ENCODE peak calls at places on chromosomes 7 and 10, in seven cellular contexts. L is central memory CD4-positive, alpha-beta T cell; S is left colon; O is KBM-7; P is effector CD4-positive, alpha-beta T cell; D is activated effector memory CD4-positive, alpha-beta T cell treated with anti-CD3 and anti-CD28 coated beads, Interleukin-2, amount 50 U/mL, for 16 hours; U is activated CD4-positive, alpha-beta T cell treated with anti-CD3 and anti-CD28 coated beads, Interleukin-2, amount 10 ng/mL, durations not matched to agents 7 days and 5 days. N is an unnamed sample.

GRCh38 chr7:303425-303824 is 13.5 kb downstream of the FOXL3 start:
- DNase-seq in S (peak), L (no peak), P (no peak), D (peak), O (no peak), U (no peak), N (no peak)

GRCh38 chr7:158107806-158108205 is 479.8 kb downstream of the PTPRN2 start:
- DNase-seq in S (no peak), L (no peak), P (no peak), O (no peak), D (no peak), U (no peak), N (no peak)

GRCh38 chr10:88881922-88882645 is 2.0 kb downstream of the STAMBPL1 start:
- DNase-seq in L (no peak), D (no peak), S (no peak), O (no peak), U (no peak), P (no peak), N (no peak)

GRCh38 chr10:86775859-86776180 is 19.4 kb downstream of the BMPR1A start:
- DNase-seq in S (no peak), U (no peak), P (no peak), O (no peak), L (no peak), D (no peak), N (no peak)

GRCh38 chr10:101545898-101546297 is 42.2 kb downstream of the POLL start:
- DNase-seq in U (no peak), S (no peak), L (no peak), P (no peak), O (no peak), D (no peak), N (no peak)

GRCh38 chr7:101163281-101164070 is 1.9 kb downstream of the VGF start:
- DNase-seq in S (no peak), L (no peak), P (no peak), O (peak), D (peak), U (peak), N (no peak)

GRCh38 chr7:54542920-54543539 is 855 bp downstream of the VSTM2A start:
- DNase-seq in O (no peak), S (no peak), L (no peak), D (no peak), U (no peak), P (no peak), N (no peak)

GRCh38 chr7:111903797-111904196 is 302.4 kb downstream of the DOCK4 start:
- DNase-seq in L (no peak), D (no peak), P (no peak), S (no peak), U (no peak), O (no peak), N (no peak)

GRCh38 chr10:79106651-79107050 is 37.9 kb downstream of the ZMIZ1 start:
- DNase-seq in O (no peak), S (no peak), L (no peak), P (no peak), D (no peak), U (no peak), N (no peak)

GRCh38 chr10:338176-339037 is 203.2 kb downstream of the ZMYND11 start:
- DNase-seq in D (no peak), U (no peak), S (no peak), L (no peak), P (no peak), O (no peak), N (peak)

GRCh38 chr7:95199779-95200558 is 124.4 kb downstream of the PON1 start:
- DNase-seq in L (no peak), O (peak), P (no peak), U (no peak), D (no peak), S (no peak), N (peak)

GRCh38 chr7:42763137-42763551 is 148.7 kb downstream of the C7orf25 start:
- DNase-seq in O (no peak), D (no peak), P (no peak), U (no peak), L (no peak), S (no peak), N (no peak)

GRCh38 chr10:6348091-6348862 is 145.5 kb downstream of the PFKFB3 start:
- DNase-seq in U (peak), O (peak), L (peak), S (peak), D (peak), P (peak), N (peak)

GRCh38 chr10:126235979-126236851 is 152.1 kb downstream of the ADAM12 start:
- DNase-seq in O (no peak), L (no peak), S (no peak), D (no peak), U (no peak), P (no peak), N (no peak)

GRCh38 chr7:22351329-22351692 is 5.6 kb downstream of the RAPGEF5 start:
- DNase-seq in P (no peak), D (no peak), S (no peak), U (no peak), L (no peak), O (no peak), N (peak)

GRCh38 chr7:142323706-142324105 is 65.8 kb upstream of the PRSS58 start:
- DNase-seq in S (no peak), D (peak), L (peak), O (peak), P (peak), U (no peak), N (peak)

GRCh38 chr10:59965899-59966650 is 59.7 kb upstream of the CCDC6 start:
- DNase-seq in P (no peak), D (no peak), U (no peak), O (no peak), S (no peak), L (no peak), N (no peak)

GRCh38 chr10:82190432-82191260 is 315.7 kb downstream of the NRG3 start:
- DNase-seq in S (no peak), L (no peak), D (no peak), O (no peak), U (no peak), P (no peak), N (peak)

GRCh38 chr7:50832744-50833143 is 50.0 kb upstream of the GRB10 start:
- DNase-seq in P (no peak), O (no peak), L (no peak), S (no peak), U (peak), D (no peak), N (no peak)

GRCh38 chr7:98472391-98473002 is 71.6 kb upstream of the BAIAP2L1 start:
- DNase-seq in D (no peak), L (no peak), S (no peak), O (no peak), U (no peak), P (no peak), N (no peak)

GRCh38 chr10:70932415-70933196 is 44.2 kb upstream of the PCBD1 start:
- DNase-seq in P (no peak), L (no peak), S (peak), U (no peak), D (no peak), O (no peak), N (no peak)

GRCh38 chr10:102775973-102776669 is 32.4 kb downstream of the WBP1L start:
- DNase-seq in D (no peak), L (peak), P (no peak), U (no peak), S (peak), O (peak), N (peak)

GRCh38 chr10:15863733-15864132 is 3.4 kb upstream of the MINDY3 start:
- DNase-seq in O (no peak), U (no peak), P (no peak), L (no peak), S (no peak), D (no peak), N (no peak)

GRCh38 chr10:17756557-17757208 is 4.7 kb downstream of the TMEM236 start:
- DNase-seq in U (peak), O (no peak), D (no peak), P (no peak), S (peak), L (no peak), N (no peak)

GRCh38 chr10:59560990-59561389 is 148.7 kb downstream of the SLC16A9 start:
- DNase-seq in L (no peak), P (no peak), O (no peak), U (no peak), D (no peak), S (no peak), N (no peak)

GRCh38 chr10:125000366-125001312 is 58.7 kb downstream of the ZRANB1 start:
- DNase-seq in L (no peak), U (no peak), D (peak), O (no peak), P (no peak), S (peak), N (no peak)

GRCh38 chr10:75203724-75204123 is 6.9 kb upstream of the VDAC2 start:
- DNase-seq in D (no peak), S (peak), P (no peak), O (no peak), U (no peak), L (no peak), N (no peak)

GRCh38 chr7:31134246-31135188 is 82.4 kb downstream of the ADCYAP1R1 start:
- DNase-seq in D (peak), S (peak), O (peak), L (no peak), U (peak), P (peak), N (peak)

GRCh38 chr7:79453266-79453557 is 255 bp downstream of the MAGI2 start:
- DNase-seq in U (no peak), L (no peak), S (no peak), O (no peak), P (no peak), D (no peak), N (no peak)

GRCh38 chr7:51123322-51124021 is 193.1 kb downstream of the COBL start:
- DNase-seq in D (peak), U (peak), O (no peak), L (no peak), S (no peak), P (no peak), N (peak)

GRCh38 chr10:94235470-94235869 is 127.3 kb downstream of the NOC3L start:
- DNase-seq in O (no peak), U (no peak), D (no peak), S (no peak), P (no peak), L (no peak), N (no peak)

GRCh38 chr7:148753224-148753623 is 54.5 kb downstream of the CUL1 start:
- DNase-seq in O (no peak), U (no peak), L (no peak), D (no peak), P (no peak), S (no peak), N (no peak)

GRCh38 chr10:51876979-51877378 is 177.6 kb upstream of the CSTF2T start:
- DNase-seq in P (no peak), O (no peak), U (no peak), S (no peak), D (no peak), L (no peak), N (no peak)

GRCh38 chr7:55481126-55481525 is 91.2 kb downstream of the VOPP1 start:
- DNase-seq in D (no peak), P (no peak), U (no peak), L (no peak), O (no peak), S (no peak), N (no peak)

GRCh38 chr7:77674878-77675277 is 21.4 kb upstream of the RSBN1L start:
- DNase-seq in D (no peak), U (no peak), L (no peak), P (no peak), O (no peak), S (peak), N (peak)

GRCh38 chr10:6062101-6062771 is at the start of gene IL2RA:
- DNase-seq in L (peak), U (peak), S (no peak), O (peak), P (peak), D (peak), N (no peak)